ENCODE peak calls at places on chromosome 5, in ten cellular contexts. J is small intestine, Q is mammary epithelial cell, V is right cardiac atrium, B is IMR-90, X is left ventricle myocardium inferior, W is psoas muscle, S is endothelial cell of umbilical vein, O is neural progenitor cell, F is sigmoid colon. L is an unnamed sample.
A peak's percentile ranks its signal among the peaks of the same experiment; 100 is the strongest.

GRCh38 chr5:163115011-163115410 is 322.4 kb upstream of the CCNG1 start:
- DNase-seq in J (no peak), Q (no peak), V (no peak), B (no peak), X (no peak), W (no peak), S (no peak), O (no peak), F (no peak), L (no peak)

GRCh38 chr5:134432677-134433359 is 21.1 kb upstream of the CDKN2AIPNL start:
- DNase-seq in J (no peak), Q (no peak), V (no peak), B (peak; percentile 67), X (no peak), W (no peak), S (no peak), O (no peak), F (no peak), L (no peak)

GRCh38 chr5:4984461-4984860 is 155.7 kb upstream of the ADAMTS16 start:
- DNase-seq in J (no peak), Q (no peak), V (no peak), B (no peak), X (no peak), W (no peak), S (no peak), O (no peak), F (no peak), L (no peak)

GRCh38 chr5:135425641-135426040 is 21.5 kb downstream of the DCANP1 start:
- DNase-seq in J (no peak), Q (no peak), V (no peak), B (no peak), X (no peak), W (no peak), S (no peak), O (no peak), F (no peak), L (no peak)

GRCh38 chr5:139847790-139848507 is 52.3 kb downstream of the PSD2 start:
- DNase-seq in J (peak; percentile 21), Q (peak; percentile 33), V (peak; percentile 89), B (no peak), X (peak; percentile 56), W (peak; percentile 65), S (peak; percentile 71), O (peak; percentile 89), F (peak; percentile 78), L (peak; percentile 76)

GRCh38 chr5:1011226-1011631 is 2.6 kb downstream of the NKD2 start:
- DNase-seq in J (no peak), Q (no peak), V (peak; percentile 49), B (no peak), X (peak; percentile 22), W (peak; percentile 15), S (no peak), O (peak; percentile 76), F (peak; percentile 58), L (peak; percentile 39)

GRCh38 chr5:130400091-130400490 is 495.8 kb downstream of the CHSY3 start:
- DNase-seq in J (no peak), Q (peak; percentile 40), V (no peak), B (no peak), X (no peak), W (no peak), S (peak; percentile 42), O (no peak), F (no peak), L (no peak)

GRCh38 chr5:5356765-5357164 is 65.7 kb upstream of the ICE1 start:
- DNase-seq in J (no peak), Q (no peak), V (no peak), B (no peak), X (no peak), W (no peak), S (no peak), O (no peak), F (no peak), L (no peak)

GRCh38 chr5:73625905-73626811 is at the start of gene ARHGEF28:
- DNase-seq in J (peak; percentile 66), Q (peak; percentile 82), V (peak; percentile 77), B (peak; percentile 28), X (peak; percentile 41), W (peak; percentile 65), S (peak; percentile 47), O (peak; percentile 82), F (peak; percentile 76), L (no peak)

GRCh38 chr5:94618029-94618492 is 343 bp downstream of the KIAA0825 start:
- DNase-seq in J (peak; percentile 97), Q (peak; percentile 81), V (peak; percentile 80), B (peak; percentile 57), X (peak; percentile 56), W (peak; percentile 47), S (peak; percentile 78), O (peak; percentile 58), F (peak; percentile 78), L (no peak)

GRCh38 chr5:91632871-91633270 is 249.8 kb upstream of the ARRDC3 start:
- DNase-seq in J (no peak), Q (no peak), V (no peak), B (no peak), X (no peak), W (no peak), S (no peak), O (peak; percentile 79), F (no peak), L (no peak)

GRCh38 chr5:138408023-138408422 is 30.8 kb upstream of the REEP2 start:
- DNase-seq in J (peak; percentile 45), Q (no peak), V (no peak), B (no peak), X (no peak), W (no peak), S (no peak), O (no peak), F (no peak), L (no peak)

GRCh38 chr5:60835554-60835953 is 8.5 kb downstream of the ELOVL7 start:
- DNase-seq in J (no peak), Q (peak; percentile 19), V (no peak), B (no peak), X (no peak), W (no peak), S (peak; percentile 14), O (no peak), F (no peak), L (no peak)

GRCh38 chr5:5252106-5252505 is 112.0 kb downstream of the ADAMTS16 start:
- DNase-seq in J (no peak), Q (no peak), V (no peak), B (no peak), X (no peak), W (no peak), S (no peak), O (no peak), F (no peak), L (no peak)

GRCh38 chr5:40432836-40433235 is 246.9 kb upstream of the PTGER4 start:
- DNase-seq in J (no peak), Q (no peak), V (no peak), B (no peak), X (no peak), W (no peak), S (no peak), O (no peak), F (no peak), L (no peak)

GRCh38 chr5:109692011-109692410 is 2.3 kb downstream of the MAN2A1 start:
- DNase-seq in J (peak; percentile 63), Q (peak; percentile 24), V (no peak), B (peak; percentile 64), X (no peak), W (no peak), S (peak; percentile 14), O (peak; percentile 4), F (no peak), L (no peak)
- H3K27ac ChIP-seq in J (no peak overlapping the region), Q (no peak overlapping the region), V (no peak overlapping the region), B (no peak overlapping the region), X (no peak overlapping the region), W (peak overlapping the region; percentile 95), S (no peak overlapping the region), O (no peak overlapping the region), F (no peak overlapping the region), L (peak overlapping the region; percentile 93)

GRCh38 chr5:179268399-179268952 is 76.8 kb downstream of the ADAMTS2 start:
- DNase-seq in J (no peak), Q (no peak), V (peak; percentile 57), B (no peak), X (peak; percentile 13), W (peak; percentile 17), S (no peak), O (no peak), F (no peak), L (no peak)
- H3K9me3 ChIP-seq in J (no peaks in the 10 kb centered on the region), Q (peaks cover 50% of the 10 kb centered on the region), V (no peaks in the 10 kb centered on the region), B (no peaks in the 10 kb centered on the region), X (no peaks in the 10 kb centered on the region), W (no peaks in the 10 kb centered on the region), S (no peaks in the 10 kb centered on the region), O (no peaks in the 10 kb centered on the region), F (no peaks in the 10 kb centered on the region), L (no peaks in the 10 kb centered on the region)

GRCh38 chr5:149526855-149527590 is 24.2 kb downstream of the CSNK1A1 start:
- DNase-seq in J (no peak), Q (no peak), V (no peak), B (no peak), X (no peak), W (no peak), S (peak; percentile 62), O (no peak), F (no peak), L (no peak)
- H3K4me1 ChIP-seq in J (peaks cover 24% of the 10 kb centered on the region), Q (peaks cover 21% of the 10 kb centered on the region), V (peaks cover 15% of the 10 kb centered on the region), B (peaks cover 7% of the 10 kb centered on the region), X (peaks cover 100% of the 10 kb centered on the region), W (peaks cover 92% of the 10 kb centered on the region), S (peaks cover 34% of the 10 kb centered on the region), O (peaks cover 20% of the 10 kb centered on the region), F (peaks cover 77% of the 10 kb centered on the region), L (peaks cover 37% of the 10 kb centered on the region)

DNA sequence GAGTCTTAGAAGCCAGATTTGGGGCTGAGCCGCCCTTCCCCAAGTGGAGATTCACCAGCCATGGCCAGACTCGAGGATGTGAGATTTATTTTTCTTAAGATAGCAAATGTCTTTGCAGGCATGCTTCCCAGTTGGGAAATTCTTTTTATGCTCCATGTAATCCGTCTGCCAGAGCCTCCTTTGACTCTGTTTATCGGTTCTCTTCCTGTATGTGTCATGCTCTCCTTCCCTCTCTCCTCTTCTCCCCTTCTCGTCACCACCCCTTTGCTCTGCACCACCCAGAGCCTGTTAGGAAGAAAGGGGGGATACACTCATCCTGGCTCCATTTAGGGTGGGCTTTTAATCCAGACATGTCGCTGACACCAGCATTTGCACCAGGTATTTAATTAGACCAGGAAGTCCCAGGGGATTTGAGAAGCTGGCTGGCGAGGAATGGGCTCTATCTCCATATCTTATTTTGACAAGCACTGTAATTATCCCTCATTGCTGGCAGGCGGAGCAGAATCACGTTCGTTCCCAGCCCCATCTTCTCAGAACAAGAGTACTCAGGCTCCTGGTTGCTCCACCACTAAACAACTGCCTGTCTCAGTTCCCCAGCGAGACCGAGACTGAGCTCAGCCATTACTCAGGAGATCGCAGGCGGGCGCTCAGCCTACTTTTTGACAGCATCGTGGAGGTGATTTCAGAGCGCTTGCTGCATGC is 50.9 kb downstream of the KCNIP1 start:
- DNase-seq in J (no peak), Q (no peak), V (no peak), B (peak; percentile 72), X (peak; percentile 21), W (peak; percentile 14), S (no peak), O (no peak), F (peak; percentile 85), L (no peak)
- H3K27ac ChIP-seq in J (no peak overlapping the region), Q (no peak overlapping the region), V (no peak overlapping the region), B (no peak overlapping the region), X (peak overlapping the region; percentile 50), W (no peak overlapping the region), S (no peak overlapping the region), O (no peak overlapping the region), F (peak overlapping the region; percentile 33), L (no peak overlapping the region)